ENCODE peak calls at places on chromosome 17, in six cellular contexts. Q is CD8-positive, alpha-beta T cell; G is pancreas; U is transverse colon; F is Peyer's patch; H is body of pancreas. O is an unnamed sample.

GRCh38 chr17:82949361-82949760 is 109.5 kb upstream of the ZNF750 start:
- DNase-seq in H (no peak), F (no peak), Q (no peak), U (no peak), G (no peak), O (no peak)

GRCh38 chr17:8158267-8159031 is 4.3 kb downstream of the VAMP2 start:
- DNase-seq in Q (peak; percentile 77), U (peak; percentile 97), G (peak; percentile 95), F (peak; percentile 95), H (peak; percentile 95), O (peak; percentile 92)

GRCh38 chr17:80254396-80255241 is 6.0 kb upstream of the RNF213 start:
- DNase-seq in F (peak; percentile 50), U (peak; percentile 70), Q (no peak), H (peak; percentile 47), G (no peak), O (no peak)

GRCh38 chr17:13597723-13598347 is 3.9 kb downstream of the HS3ST3A1 start:
- DNase-seq in Q (peak; percentile 4), F (no peak), G (no peak), U (peak; percentile 14), H (peak; percentile 28), O (peak; percentile 46)

GRCh38 chr17:7988750-7989178 is 13.7 kb upstream of the GUCY2D start:
- DNase-seq in Q (no peak), G (no peak), U (peak; percentile 26), H (peak; percentile 45), F (peak; percentile 52), O (peak; percentile 51)

GRCh38 chr17:73359987-73360410 is 48.2 kb upstream of the CDC42EP4 start:
- DNase-seq in Q (no peak), G (peak; percentile 86), F (no peak), H (peak; percentile 85), U (peak; percentile 77), O (peak; percentile 64)

GRCh38 chr17:58487589-58488427 is at the start of gene HSF5:
- DNase-seq in G (no peak), U (peak; percentile 42), Q (peak; percentile 60), F (peak; percentile 80), H (no peak), O (no peak)

GRCh38 chr17:40551091-40551873 is 14.0 kb downstream of the CCR7 start:
- DNase-seq in G (no peak), H (peak; percentile 41), Q (no peak), U (peak; percentile 54), F (peak; percentile 30), O (peak; percentile 4)

GRCh38 chr17:73611630-73612029 is 32.6 kb downstream of the SDK2 start:
- DNase-seq in F (no peak), H (no peak), Q (no peak), U (no peak), G (no peak), O (no peak)

GRCh38 chr17:79027925-79028491 is 4.0 kb downstream of the C1QTNF1 start:
- DNase-seq in F (no peak), Q (no peak), G (no peak), H (no peak), U (no peak), O (no peak)

GRCh38 chr17:81976332-81977210 is 858 bp upstream of the ASPSCR1 start:
- DNase-seq in F (peak; percentile 28), Q (no peak), U (peak; percentile 49), H (peak; percentile 69), G (peak; percentile 79), O (peak; percentile 82)

GRCh38 chr17:39191750-39192510 is 5.5 kb downstream of the CACNB1 start:
- DNase-seq in U (no peak), H (no peak), F (no peak), Q (no peak), G (no peak), O (no peak)

GRCh38 chr17:41486809-41487530 is 2.7 kb downstream of the KRT36 start:
- DNase-seq in F (no peak), G (peak; percentile 56), H (peak; percentile 53), Q (no peak), U (peak; percentile 68), O (peak; percentile 82)

GRCh38 chr17:57499648-57500049 is 243.3 kb downstream of the MSI2 start:
- DNase-seq in G (no peak), F (no peak), U (no peak), H (no peak), Q (no peak), O (peak; percentile 63)

GRCh38 chr17:18039535-18040286 is 503 bp downstream of the GID4 start:
- DNase-seq in G (no peak), U (peak; percentile 41), F (peak; percentile 18), H (peak; percentile 50), Q (no peak), O (no peak)

GRCh38 chr17:17732892-17733670 is 51.8 kb downstream of the RAI1 start:
- DNase-seq in H (no peak), Q (no peak), U (no peak), F (no peak), G (no peak), O (no peak)

GRCh38 chr17:16923097-16923903 is 48.6 kb downstream of the TNFRSF13B start:
- DNase-seq in U (peak; percentile 2), F (no peak), Q (no peak), G (peak; percentile 89), H (peak; percentile 74), O (no peak)

GRCh38 chr17:50666316-50666715 is 31.6 kb downstream of the ABCC3 start:
- DNase-seq in G (no peak), H (no peak), F (no peak), U (no peak), Q (no peak), O (no peak)

GRCh38 chr17:50110591-50111349 is 15.6 kb downstream of the PDK2 start:
- DNase-seq in F (no peak), H (peak; percentile 61), G (peak; percentile 80), U (no peak), Q (no peak), O (peak; percentile 85)

GRCh38 chr17:58387834-58388233 is 29.5 kb downstream of the RNF43 start:
- DNase-seq in U (peak; percentile 66), Q (no peak), H (no peak), G (no peak), F (no peak), O (no peak)

GRCh38 chr17:78990349-78991016 is 10.8 kb upstream of the LGALS3BP start:
- DNase-seq in Q (no peak), H (no peak), F (no peak), U (peak; percentile 7), G (peak; percentile 25), O (peak; percentile 89)

GRCh38 chr17:58667934-58668597 is 23.8 kb downstream of the TEX14 start:
- DNase-seq in G (no peak), U (no peak), H (no peak), F (no peak), Q (no peak), O (no peak)

GRCh38 chr17:78658281-78658785 is 81.1 kb upstream of the DNAH17 start:
- DNase-seq in F (no peak), U (no peak), Q (no peak), H (no peak), G (no peak), O (no peak)

GRCh38 chr17:7217113-7217987 is 2.3 kb downstream of the DLG4 start:
- DNase-seq in U (peak; percentile 63), Q (no peak), H (no peak), G (peak; percentile 63), F (no peak), O (peak; percentile 79)

GRCh38 chr17:300881-301280 is 51.7 kb downstream of the RPH3AL start:
- DNase-seq in U (no peak), G (peak; percentile 9), F (no peak), H (no peak), Q (no peak), O (no peak)

GRCh38 chr17:47694018-47694817 is at the start of gene TBKBP1:
- DNase-seq in H (peak; percentile 62), U (peak; percentile 43), G (peak; percentile 77), Q (no peak), F (peak; percentile 43), O (peak; percentile 84)

GRCh38 chr17:38743556-38744171 is 4.5 kb downstream of the PCGF2 start:
- DNase-seq in H (no peak), G (peak; percentile 56), F (no peak), Q (no peak), U (no peak), O (no peak)

GRCh38 chr17:7177210-7177953 is 1.8 kb downstream of the ASGR1 start:
- DNase-seq in U (peak; percentile 71), G (peak; percentile 71), H (peak; percentile 62), Q (peak; percentile 57), F (peak; percentile 53), O (peak; percentile 82)

GRCh38 chr17:12990926-12991325 is 26.9 kb downstream of the ELAC2 start:
- DNase-seq in F (no peak), H (no peak), Q (no peak), U (no peak), G (no peak), O (no peak)

GRCh38 chr17:57601328-57601727 is 143.8 kb downstream of the CCDC182 start:
- DNase-seq in G (no peak), F (no peak), H (no peak), U (no peak), Q (peak; percentile 21), O (no peak)

GRCh38 chr17:77246110-77247047 is 105.6 kb downstream of the SEC14L1 start:
- DNase-seq in U (peak; percentile 38), H (no peak), Q (no peak), G (no peak), F (no peak), O (no peak)

DNA sequence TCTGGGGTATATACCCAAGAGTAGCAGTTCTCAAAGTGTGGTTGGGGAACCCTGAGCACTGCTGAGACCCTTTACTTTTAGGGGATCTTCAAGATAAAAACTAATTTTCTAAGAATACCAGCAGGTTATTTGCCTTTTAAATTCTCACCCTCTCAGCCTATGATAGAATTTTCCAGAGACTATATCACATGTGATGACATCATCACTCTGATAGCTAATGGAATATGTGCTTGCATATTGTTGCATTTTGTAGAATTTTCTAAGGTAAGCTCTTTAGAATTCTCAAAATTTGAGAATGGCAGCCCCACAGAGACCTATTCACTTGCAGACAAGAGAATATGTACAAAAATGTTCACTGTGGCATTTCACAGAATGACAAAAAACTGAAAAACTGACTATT is 181.1 kb downstream of the MYO1D start:
- DNase-seq in U (no peak), G (no peak), F (no peak), H (no peak), Q (no peak), O (no peak)
- H3K4me3 ChIP-seq in U (no peak overlapping the region), G (no peak overlapping the region), F (no peak overlapping the region), H (no peak overlapping the region), Q (no peak overlapping the region), O (no peak overlapping the region)

GRCh38 chr17:54948380-54948779 is 20.1 kb downstream of the COX11 start:
- DNase-seq in H (no peak), G (no peak), U (no peak), Q (no peak), F (no peak), O (no peak)
- H3K27ac ChIP-seq in H (no peak overlapping the region), G (no peak overlapping the region), U (no peak overlapping the region), Q (no peak overlapping the region), F (no peak overlapping the region), O (no peak overlapping the region)

DNA sequence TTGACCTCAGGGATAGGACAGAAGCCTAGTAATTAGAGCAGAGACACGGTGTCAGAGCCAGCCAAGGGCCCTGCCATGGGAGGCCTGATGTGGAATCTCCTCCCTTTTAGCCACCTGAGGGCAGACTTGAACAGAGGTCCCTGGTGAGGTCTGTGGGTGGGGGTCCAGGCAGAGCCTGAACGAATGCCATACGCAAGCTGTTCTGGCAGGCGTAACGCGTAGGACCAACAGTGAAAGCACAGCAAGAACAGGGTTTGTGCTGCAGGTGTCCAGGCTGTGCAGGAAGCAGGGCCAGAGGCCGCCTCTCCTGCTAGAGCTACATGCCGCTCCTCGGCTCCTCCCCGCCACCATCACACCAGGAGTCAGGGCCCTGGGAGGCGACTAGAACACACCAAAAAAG is 81.9 kb upstream of the TBX2 start:
- DNase-seq in F (no peak), Q (no peak), H (no peak), G (no peak), U (no peak), O (peak; percentile 51)
- TF ChIP-seq CTCF in F (no peak), Q (no peak), H (no peak), G (no peak), U (no peak), O (peak; percentile 48)

GRCh38 chr17:32265896-32266388 is 310 bp downstream of the RHBDL3 start:
- DNase-seq in H (no peak), U (no peak), Q (no peak), F (no peak), G (no peak), O (no peak)
- H3K4me3 ChIP-seq in H (peak overlapping the region; percentile 27), U (peak overlapping the region; percentile 79), Q (peak overlapping the region; percentile 48), F (peak overlapping the region; percentile 70), G (peak overlapping the region; percentile 59), O (peak overlapping the region; percentile 73)

O was measured in WERI-Rb-1.